ENCODE peak calls at places on chromosome 18, in five cellular contexts. X is IMR-90, L is H1, K is mesenchymal stem cell, J is neuronal stem cell. Y is an unnamed sample.
A peak's percentile ranks its signal among the peaks of the same experiment; 100 is the strongest.

GRCh38 chr18:13877133-13877532 is 38.2 kb downstream of the MC2R start:
- DNase-seq in J (no peak), K (no peak), L (no peak), X (no peak), Y (no peak)

GRCh38 chr18:52409732-52410131 is 69.7 kb downstream of the DCC start:
- DNase-seq in J (no peak), K (no peak), X (no peak), L (no peak), Y (no peak)

GRCh38 chr18:310042-310441 is 42.2 kb upstream of the THOC1 start:
- DNase-seq in L (no peak), J (no peak), X (no peak), K (no peak), Y (no peak)

GRCh38 chr18:14074187-14074586 is 58.0 kb downstream of the ZNF519 start:
- DNase-seq in L (peak; percentile 7), J (no peak), X (no peak), K (no peak), Y (no peak)

GRCh38 chr18:33761363-33761762 is 183.3 kb downstream of the ASXL3 start:
- DNase-seq in J (no peak), K (peak; percentile 42), X (peak; percentile 28), L (no peak), Y (peak; percentile 24)

GRCh38 chr18:74803769-74804168 is 206.1 kb downstream of the ZNF407 start:
- DNase-seq in X (no peak), J (no peak), K (no peak), L (no peak), Y (peak; percentile 53)

GRCh38 chr18:46422552-46423055 is 234.4 kb downstream of the LOXHD1 start:
- DNase-seq in X (no peak), J (no peak), L (no peak), K (no peak), Y (no peak)

GRCh38 chr18:38427234-38427633 is 861.6 kb upstream of the CELF4 start:
- DNase-seq in J (no peak), X (no peak), K (no peak), L (no peak), Y (no peak)

GRCh38 chr18:49980869-49981268 is 167.5 kb upstream of the ACAA2 start:
- DNase-seq in X (no peak), J (no peak), K (no peak), L (no peak), Y (no peak)

GRCh38 chr18:2223859-2224258 is 347.4 kb downstream of the METTL4 start:
- DNase-seq in L (no peak), K (peak; percentile 3), J (peak; percentile 18), X (peak; percentile 6), Y (peak; percentile 71)

GRCh38 chr18:76908277-76908676 is 85.9 kb downstream of the ZNF236 start:
- DNase-seq in L (no peak), X (no peak), K (no peak), J (no peak), Y (no peak)

GRCh38 chr18:66083078-66083477 is 332.3 kb downstream of the CDH7 start:
- DNase-seq in X (no peak), K (no peak), L (no peak), J (no peak), Y (no peak)

GRCh38 chr18:54388203-54389142 is 30.8 kb downstream of the C18orf54 start:
- DNase-seq in X (peak; percentile 85), L (peak; percentile 70), K (peak; percentile 82), J (no peak), Y (peak; percentile 70)

GRCh38 chr18:43596106-43596712 is 318.9 kb upstream of the SYT4 start:
- DNase-seq in L (no peak), X (peak; percentile 29), J (peak; percentile 23), K (peak; percentile 31), Y (peak; percentile 46)

GRCh38 chr18:65235966-65236634 is 514.7 kb upstream of the CDH7 start:
- DNase-seq in K (peak; percentile 63), X (no peak), L (no peak), J (no peak), Y (no peak)

GRCh38 chr18:9133225-9133624 is 3.4 kb upstream of the ANKRD12 start:
- DNase-seq in K (no peak), X (no peak), J (no peak), L (no peak), Y (peak; percentile 76)

GRCh38 chr18:5891361-5892215 is 3.7 kb downstream of the TMEM200C start:
- DNase-seq in X (no peak), L (no peak), J (no peak), K (no peak), Y (no peak)

GRCh38 chr18:62659698-62660097 is 55.6 kb upstream of the PHLPP1 start:
- DNase-seq in L (no peak), K (no peak), J (no peak), X (no peak), Y (peak; percentile 9)

GRCh38 chr18:13369756-13370510 is 151.4 kb downstream of the LDLRAD4 start:
- DNase-seq in J (no peak), K (no peak), L (no peak), X (no peak), Y (no peak)

GRCh38 chr18:8416212-8417019 is 192.8 kb upstream of the RAB12 start:
- DNase-seq in J (no peak), K (peak; percentile 20), X (peak; percentile 4), L (no peak), Y (peak; percentile 79)

GRCh38 chr18:70981400-70982140 is 692.7 kb downstream of the SOCS6 start:
- DNase-seq in J (no peak), X (no peak), K (no peak), L (no peak), Y (no peak)

GRCh38 chr18:42340423-42341009 is 385.5 kb downstream of the PIK3C3 start:
- DNase-seq in J (no peak), L (no peak), K (no peak), X (no peak), Y (no peak)

GRCh38 chr18:32530947-32531651 is 60.4 kb upstream of the GAREM1 start:
- DNase-seq in K (peak; percentile 82), L (no peak), J (no peak), X (peak; percentile 36), Y (peak; percentile 9)

GRCh38 chr18:63783394-63783793 is 8.2 kb downstream of the SERPINB7 start:
- DNase-seq in L (no peak), K (no peak), X (no peak), J (no peak), Y (peak; percentile 77)

GRCh38 chr18:25349131-25349925 is 2.6 kb downstream of the ZNF521 start:
- DNase-seq in K (peak; percentile 78), X (peak; percentile 69), J (peak; percentile 63), L (no peak), Y (no peak)

GRCh38 chr18:54671291-54671881 is 80.3 kb downstream of the DYNAP start:
- DNase-seq in K (peak; percentile 53), L (no peak), J (no peak), X (peak; percentile 42), Y (peak; percentile 20)

GRCh38 chr18:76658627-76659026 is 163.6 kb upstream of the ZNF516 start:
- DNase-seq in L (no peak), K (no peak), J (peak; percentile 51), X (no peak), Y (no peak)

GRCh38 chr18:4004176-4004829 is 450.8 kb downstream of the DLGAP1 start:
- DNase-seq in L (no peak), X (peak; percentile 51), J (no peak), K (peak; percentile 7), Y (no peak)

GRCh38 chr18:1505856-1506255 is 601.2 kb downstream of the ADCYAP1 start:
- DNase-seq in X (no peak), L (no peak), K (no peak), J (no peak), Y (no peak)

GRCh38 chr18:39909706-39910105 is 2045.3 kb upstream of the PIK3C3 start:
- DNase-seq in K (no peak), X (no peak), L (no peak), J (no peak), Y (no peak)

GRCh38 chr18:75100832-75101630 is 107.9 kb downstream of the PTGR3 start:
- DNase-seq in X (no peak), J (no peak), K (no peak), L (no peak), Y (no peak)

GRCh38 chr18:24201699-24202687 is 63.1 kb downstream of the CABYR start:
- DNase-seq in K (no peak), L (no peak), J (no peak), X (no peak), Y (no peak)

GRCh38 chr18:79950440-79951341 is 762 bp downstream of the SLC66A2 start:
- DNase-seq in K (peak; percentile 43), J (no peak), X (peak; percentile 12), L (no peak), Y (no peak)
- H3K4ac ChIP-seq in K (peak overlapping the region; percentile 41), J (no peak overlapping the region), X (peak overlapping the region; percentile 73), L (no peak overlapping the region), Y (peak overlapping the region; percentile 24)

GRCh38 chr18:10455726-10456453 is 1.5 kb downstream of the APCDD1 start:
- DNase-seq in J (no peak), K (no peak), L (no peak), X (no peak), Y (no peak)
- H3K4me3 ChIP-seq in J (no peak overlapping the region), K (peak overlapping the region; percentile 84), L (peak overlapping the region; percentile 68), X (peak overlapping the region; percentile 48), Y (no peak overlapping the region)

GRCh38 chr18:11850821-11851155 is 425 bp upstream of the CHMP1B start:
- DNase-seq in K (peak; percentile 88), L (no peak), X (no peak), J (no peak), Y (no peak)

GRCh38 chr18:11849279-11849678 is 1.9 kb upstream of the CHMP1B start:
- DNase-seq in K (no peak), L (no peak), X (no peak), J (no peak), Y (no peak)

GRCh38 chr18:11849845-11850747 is 1.1 kb upstream of the CHMP1B start:
- DNase-seq in X (peak; percentile 96), L (no peak), K (peak; percentile 45), J (no peak), Y (peak; percentile 98)

GRCh38 chr18:11851156-11852047 is at the start of gene CHMP1B:
- DNase-seq in X (peak; percentile 98), L (peak; percentile 91), K (peak; percentile 97), J (peak; percentile 95), Y (peak; percentile 99)

GRCh38 chr18:11852048-11852341 is 782 bp downstream of the CHMP1B start:
- DNase-seq in X (no peak), L (no peak), J (no peak), K (no peak), Y (no peak)
- H4K91ac ChIP-seq in X (peak overlapping the region; percentile 74), L (peak overlapping the region; percentile 81), J (no peak overlapping the region), K (no peak overlapping the region), Y (no peak overlapping the region)

DNA sequence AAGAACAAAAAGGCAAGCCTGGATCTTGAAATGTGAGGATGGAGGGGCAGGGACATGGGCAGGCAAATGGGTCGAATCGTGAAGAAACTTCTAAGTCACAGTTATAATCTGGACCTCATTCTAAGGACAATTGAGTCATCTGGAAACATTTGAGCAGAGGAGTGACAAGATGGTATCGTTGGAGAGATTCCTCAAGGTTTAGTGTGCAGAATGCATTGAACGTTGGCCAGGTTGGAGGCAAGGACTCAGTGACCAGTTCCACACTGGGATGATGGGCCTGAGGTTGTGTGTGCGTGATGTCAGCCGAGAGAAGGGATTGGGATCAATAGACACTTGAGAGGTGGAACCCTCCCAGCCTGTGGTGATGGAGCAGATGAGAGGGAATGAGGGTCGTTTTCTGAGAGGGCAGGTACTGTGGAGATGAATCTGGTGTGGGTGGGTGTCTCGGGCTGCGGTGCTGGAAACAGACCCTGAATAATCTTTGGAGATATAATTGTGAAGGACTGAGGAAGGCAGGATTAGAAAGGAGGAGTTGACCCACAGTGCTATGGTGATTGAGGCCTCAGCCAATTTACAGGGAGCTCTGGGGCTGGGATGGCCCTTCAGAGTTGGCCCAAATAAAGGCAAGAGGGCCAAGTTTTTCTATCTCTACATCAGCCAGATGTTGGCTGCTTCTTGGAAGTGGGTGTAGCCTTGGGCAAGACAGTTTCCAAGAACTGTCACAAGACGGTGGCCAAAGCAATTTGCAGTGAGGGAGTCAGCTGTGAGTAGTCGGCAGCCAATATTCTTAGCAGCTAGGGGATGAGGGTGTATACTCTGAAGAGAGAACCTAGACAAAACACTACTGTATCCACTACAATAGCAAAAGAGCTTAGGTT is 5.8 kb upstream of the ZNF532 start:
- DNase-seq in K (no peak), L (no peak), X (no peak), J (no peak), Y (peak; percentile 71)
- H3K4ac ChIP-seq in K (no peak overlapping the region), L (peak overlapping the region; percentile 41), X (peak overlapping the region; percentile 58), J (no peak overlapping the region), Y (no peak overlapping the region)